ENCODE peak calls at places on chromosomes 5 and 9, in six cellular contexts. F, I, Y, X, U and Q are unnamed samples.

GRCh38 chr5:126877011-126877410 is 100.1 kb downstream of the LMNB1 start:
- DNase-seq in X (no peak), F (no peak), U (no peak), I (no peak), Y (no peak), Q (no peak)

GRCh38 chr5:115977988-115978387 is 15.7 kb downstream of the LVRN start:
- DNase-seq in I (no peak), F (peak), X (no peak), U (no peak), Y (no peak), Q (no peak)

GRCh38 chr5:52043543-52043942 is 660.3 kb downstream of the ISL1 start:
- DNase-seq in X (no peak), U (no peak), F (no peak), I (no peak), Y (no peak), Q (no peak)

GRCh38 chr5:89315194-89315593 is 432.2 kb upstream of the MEF2C start:
- DNase-seq in X (peak), U (no peak), I (no peak), Y (no peak), F (no peak), Q (no peak)

GRCh38 chr5:979100-979817 is 29.3 kb upstream of the NKD2 start:
- DNase-seq in I (no peak), F (no peak), U (no peak), Y (no peak), X (no peak), Q (no peak)

GRCh38 chr9:78396087-78396486 is 99.2 kb downstream of the PSAT1 start:
- DNase-seq in I (no peak), X (no peak), Y (no peak), F (no peak), U (no peak), Q (no peak)

GRCh38 chr5:135669416-135669815 is 90.6 kb upstream of the CXCL14 start:
- DNase-seq in U (no peak), I (no peak), X (no peak), F (no peak), Y (no peak), Q (no peak)

GRCh38 chr5:59579101-59579885 is 314.2 kb downstream of the PDE4D start:
- DNase-seq in X (no peak), F (no peak), Y (no peak), U (no peak), I (no peak), Q (no peak)

GRCh38 chr5:142568271-142568995 is 117.5 kb downstream of the FGF1 start:
- DNase-seq in F (no peak), I (no peak), X (no peak), Y (no peak), U (no peak), Q (no peak)

GRCh38 chr9:115673599-115673998 is 480.0 kb upstream of the PAPPA start:
- DNase-seq in F (peak), X (no peak), U (no peak), Y (no peak), I (no peak), Q (no peak)

GRCh38 chr9:26723486-26723885 is 169.1 kb downstream of the CAAP1 start:
- DNase-seq in I (no peak), X (no peak), F (peak), U (no peak), Y (peak), Q (no peak)

GRCh38 chr5:20351849-20352248 is 363.8 kb upstream of the CDH18 start:
- DNase-seq in I (no peak), Y (no peak), F (no peak), U (no peak), X (no peak), Q (no peak)

GRCh38 chr5:124043456-124043855 is 531.5 kb downstream of the CSNK1G3 start:
- DNase-seq in F (no peak), X (no peak), Y (peak), U (no peak), I (no peak), Q (no peak)

GRCh38 chr9:130997925-130998595 is 10.9 kb upstream of the LAMC3 start:
- DNase-seq in X (peak), F (peak), Y (peak), U (no peak), I (peak), Q (no peak)

GRCh38 chr5:132747064-132747692 is at the start of gene CCNI2:
- DNase-seq in F (no peak), I (peak), Y (no peak), X (no peak), U (peak), Q (peak)

GRCh38 chr5:140565024-140565779 is 574 bp downstream of the SLC35A4 start:
- DNase-seq in F (no peak), I (no peak), X (no peak), U (no peak), Y (peak), Q (no peak)

GRCh38 chr5:159609359-159609758 is 279.1 kb upstream of the IL12B start:
- DNase-seq in I (no peak), U (no peak), F (peak), Y (no peak), X (no peak), Q (no peak)

GRCh38 chr5:80463269-80463668 is 24.6 kb upstream of the FAM151B start:
- DNase-seq in U (no peak), Y (no peak), X (no peak), I (no peak), F (no peak), Q (no peak)

GRCh38 chr9:26537211-26537610 is 355.4 kb downstream of the CAAP1 start:
- DNase-seq in I (no peak), F (no peak), Y (no peak), X (no peak), U (no peak), Q (no peak)

GRCh38 chr5:142319560-142320426 is 5.0 kb downstream of the SPRY4 start:
- DNase-seq in F (no peak), U (no peak), Y (no peak), I (no peak), X (no peak), Q (no peak)

GRCh38 chr9:35726876-35727438 is 5.0 kb downstream of the TLN1 start:
- DNase-seq in F (peak), U (no peak), Y (peak), X (peak), I (peak), Q (peak)

GRCh38 chr9:90046317-90046861 is 441.6 kb downstream of the GADD45G start:
- DNase-seq in F (no peak), Y (no peak), X (no peak), U (no peak), I (no peak), Q (no peak)

GRCh38 chr5:111548312-111548930 is 36.1 kb upstream of the STARD4 start:
- DNase-seq in X (no peak), Y (no peak), F (no peak), I (no peak), U (no peak), Q (no peak)

GRCh38 chr5:149337746-149338145 is 7.6 kb upstream of the GRPEL2 start:
- DNase-seq in X (no peak), I (no peak), F (no peak), U (no peak), Y (no peak), Q (no peak)

GRCh38 chr9:19698960-19699359 is 89.9 kb downstream of the SLC24A2 start:
- DNase-seq in F (no peak), Y (no peak), X (no peak), I (no peak), U (no peak), Q (no peak)

GRCh38 chr9:120830865-120831264 is 11.9 kb downstream of the PSMD5 start:
- DNase-seq in Y (no peak), F (no peak), I (no peak), X (no peak), U (no peak), Q (no peak)

GRCh38 chr9:129479217-129480011 is 141.5 kb downstream of the C9orf50 start:
- DNase-seq in F (no peak), I (no peak), X (no peak), Y (no peak), U (no peak), Q (no peak)

GRCh38 chr9:137077010-137077747 is at the start of gene UAP1L1:
- DNase-seq in Y (peak), F (peak), X (peak), I (peak), U (peak), Q (peak)

GRCh38 chr9:101727621-101728524 is 10.6 kb downstream of the GRIN3A start:
- DNase-seq in U (no peak), Y (peak), F (peak), X (no peak), I (no peak), Q (no peak)

GRCh38 chr5:149913449-149914419 is 30.9 kb downstream of the PDE6A start:
- DNase-seq in I (no peak), X (no peak), U (no peak), Y (no peak), F (no peak), Q (no peak)

GRCh38 chr5:170225326-170226137 is 7.3 kb upstream of the C5orf58 start:
- DNase-seq in X (peak), I (peak), Y (peak), U (peak), F (peak), Q (peak)

GRCh38 chr5:1563051-1563461 is 39.3 kb upstream of the LPCAT1 start:
- DNase-seq in I (no peak), Y (no peak), X (no peak), F (no peak), U (no peak), Q (no peak)